ENCODE peak calls at places on chromosomes 1 and 21, in eight cellular contexts. One of them, this sample, is unnamed.

GRCh38 chr1:61160526-61160925 is 78.2 kb downstream of the NFIA start:
- DNase-seq in stimulated activated effector memory CD8-positive, alpha-beta T cell treated with anti-CD3 and anti-CD28 coated beads, Interleukin-12 subunit alpha, Interleukin-12 subunit beta, amount 100 ng/mL, for 72 hours: no peak
- DNase-seq in AG09309: no peak
- DNase-seq in activated T-cell treated with anti-CD3 and anti-CD28 coated beads for 1 hour: no peak
- DNase-seq in BE2C: no peak
- DNase-seq in stimulated activated CD8-positive, alpha-beta memory T cell treated with anti-CD3 and anti-CD28 coated beads, Interleukin-7, amount 100 ng/mL, for 1 hour: no peak
- DNase-seq in pulmonary artery endothelial cell: no peak
- DNase-seq in heart left ventricle: no peak
- DNase-seq in this sample: no peak

GRCh38 chr1:154969741-154970452 is 650 bp downstream of the SHC1 start:
- DNase-seq in heart left ventricle: peak; percentile 40
- DNase-seq in stimulated activated effector memory CD8-positive, alpha-beta T cell treated with anti-CD3 and anti-CD28 coated beads, Interleukin-12 subunit alpha, Interleukin-12 subunit beta, amount 100 ng/mL, for 72 hours: no peak
- DNase-seq in stimulated activated CD8-positive, alpha-beta memory T cell treated with anti-CD3 and anti-CD28 coated beads, Interleukin-7, amount 100 ng/mL, for 1 hour: no peak
- DNase-seq in AG09309: no peak
- DNase-seq in pulmonary artery endothelial cell: no peak
- DNase-seq in activated T-cell treated with anti-CD3 and anti-CD28 coated beads for 1 hour: no peak
- DNase-seq in BE2C: no peak
- DNase-seq in this sample: no peak

GRCh38 chr21:21159253-21159899 is 161.2 kb downstream of the NCAM2 start:
- DNase-seq in activated T-cell treated with anti-CD3 and anti-CD28 coated beads for 1 hour: no peak
- DNase-seq in BE2C: no peak
- DNase-seq in AG09309: no peak
- DNase-seq in stimulated activated effector memory CD8-positive, alpha-beta T cell treated with anti-CD3 and anti-CD28 coated beads, Interleukin-12 subunit alpha, Interleukin-12 subunit beta, amount 100 ng/mL, for 72 hours: no peak
- DNase-seq in stimulated activated CD8-positive, alpha-beta memory T cell treated with anti-CD3 and anti-CD28 coated beads, Interleukin-7, amount 100 ng/mL, for 1 hour: no peak
- DNase-seq in pulmonary artery endothelial cell: no peak
- DNase-seq in heart left ventricle: no peak
- DNase-seq in this sample: no peak

GRCh38 chr1:176187001-176187400 is 20.1 kb downstream of the COP1 start:
- DNase-seq in stimulated activated effector memory CD8-positive, alpha-beta T cell treated with anti-CD3 and anti-CD28 coated beads, Interleukin-12 subunit alpha, Interleukin-12 subunit beta, amount 100 ng/mL, for 72 hours: no peak
- DNase-seq in pulmonary artery endothelial cell: no peak
- DNase-seq in stimulated activated CD8-positive, alpha-beta memory T cell treated with anti-CD3 and anti-CD28 coated beads, Interleukin-7, amount 100 ng/mL, for 1 hour: no peak
- DNase-seq in heart left ventricle: no peak
- DNase-seq in activated T-cell treated with anti-CD3 and anti-CD28 coated beads for 1 hour: no peak
- DNase-seq in BE2C: no peak
- DNase-seq in AG09309: no peak
- DNase-seq in this sample: no peak

GRCh38 chr1:29639741-29640427 is 403.6 kb downstream of the PTPRU start:
- DNase-seq in pulmonary artery endothelial cell: peak; percentile 10
- DNase-seq in AG09309: no peak
- DNase-seq in stimulated activated effector memory CD8-positive, alpha-beta T cell treated with anti-CD3 and anti-CD28 coated beads, Interleukin-12 subunit alpha, Interleukin-12 subunit beta, amount 100 ng/mL, for 72 hours: no peak
- DNase-seq in heart left ventricle: no peak
- DNase-seq in activated T-cell treated with anti-CD3 and anti-CD28 coated beads for 1 hour: no peak
- DNase-seq in stimulated activated CD8-positive, alpha-beta memory T cell treated with anti-CD3 and anti-CD28 coated beads, Interleukin-7, amount 100 ng/mL, for 1 hour: no peak
- DNase-seq in BE2C: no peak
- DNase-seq in this sample: peak; percentile 36

GRCh38 chr1:81571946-81572345 is 228.8 kb upstream of the ADGRL2 start:
- DNase-seq in stimulated activated CD8-positive, alpha-beta memory T cell treated with anti-CD3 and anti-CD28 coated beads, Interleukin-7, amount 100 ng/mL, for 1 hour: no peak
- DNase-seq in heart left ventricle: no peak
- DNase-seq in stimulated activated effector memory CD8-positive, alpha-beta T cell treated with anti-CD3 and anti-CD28 coated beads, Interleukin-12 subunit alpha, Interleukin-12 subunit beta, amount 100 ng/mL, for 72 hours: no peak
- DNase-seq in activated T-cell treated with anti-CD3 and anti-CD28 coated beads for 1 hour: no peak
- DNase-seq in AG09309: no peak
- DNase-seq in pulmonary artery endothelial cell: no peak
- DNase-seq in BE2C: no peak
- DNase-seq in this sample: no peak

GRCh38 chr1:36115931-36116330 is 9.1 kb downstream of the COL8A2 start:
- DNase-seq in stimulated activated effector memory CD8-positive, alpha-beta T cell treated with anti-CD3 and anti-CD28 coated beads, Interleukin-12 subunit alpha, Interleukin-12 subunit beta, amount 100 ng/mL, for 72 hours: no peak
- DNase-seq in heart left ventricle: no peak
- DNase-seq in AG09309: no peak
- DNase-seq in BE2C: no peak
- DNase-seq in activated T-cell treated with anti-CD3 and anti-CD28 coated beads for 1 hour: no peak
- DNase-seq in pulmonary artery endothelial cell: no peak
- DNase-seq in stimulated activated CD8-positive, alpha-beta memory T cell treated with anti-CD3 and anti-CD28 coated beads, Interleukin-7, amount 100 ng/mL, for 1 hour: no peak
- DNase-seq in this sample: no peak

GRCh38 chr1:183877321-183877720 is 72.4 kb downstream of the RGL1 start:
- DNase-seq in BE2C: no peak
- DNase-seq in activated T-cell treated with anti-CD3 and anti-CD28 coated beads for 1 hour: no peak
- DNase-seq in pulmonary artery endothelial cell: peak; percentile 60
- DNase-seq in stimulated activated CD8-positive, alpha-beta memory T cell treated with anti-CD3 and anti-CD28 coated beads, Interleukin-7, amount 100 ng/mL, for 1 hour: no peak
- DNase-seq in heart left ventricle: peak; percentile 72
- DNase-seq in stimulated activated effector memory CD8-positive, alpha-beta T cell treated with anti-CD3 and anti-CD28 coated beads, Interleukin-12 subunit alpha, Interleukin-12 subunit beta, amount 100 ng/mL, for 72 hours: no peak
- DNase-seq in AG09309: no peak
- DNase-seq in this sample: no peak

GRCh38 chr1:232844791-232845190 is 39.6 kb downstream of the MAP10 start:
- DNase-seq in AG09309: no peak
- DNase-seq in heart left ventricle: no peak
- DNase-seq in stimulated activated effector memory CD8-positive, alpha-beta T cell treated with anti-CD3 and anti-CD28 coated beads, Interleukin-12 subunit alpha, Interleukin-12 subunit beta, amount 100 ng/mL, for 72 hours: no peak
- DNase-seq in stimulated activated CD8-positive, alpha-beta memory T cell treated with anti-CD3 and anti-CD28 coated beads, Interleukin-7, amount 100 ng/mL, for 1 hour: no peak
- DNase-seq in BE2C: no peak
- DNase-seq in pulmonary artery endothelial cell: no peak
- DNase-seq in activated T-cell treated with anti-CD3 and anti-CD28 coated beads for 1 hour: no peak
- DNase-seq in this sample: no peak

GRCh38 chr1:85137660-85138059 is 63.2 kb downstream of the SYDE2 start:
- DNase-seq in heart left ventricle: peak; percentile 75
- DNase-seq in activated T-cell treated with anti-CD3 and anti-CD28 coated beads for 1 hour: no peak
- DNase-seq in stimulated activated effector memory CD8-positive, alpha-beta T cell treated with anti-CD3 and anti-CD28 coated beads, Interleukin-12 subunit alpha, Interleukin-12 subunit beta, amount 100 ng/mL, for 72 hours: no peak
- DNase-seq in pulmonary artery endothelial cell: no peak
- DNase-seq in AG09309: no peak
- DNase-seq in stimulated activated CD8-positive, alpha-beta memory T cell treated with anti-CD3 and anti-CD28 coated beads, Interleukin-7, amount 100 ng/mL, for 1 hour: no peak
- DNase-seq in BE2C: no peak
- DNase-seq in this sample: no peak